ENCODE peak calls at places on chromosomes 3 and 15, in ten cellular contexts. One of them, this sample, is unnamed.

GRCh38 chr15:60772395-60773120 is 293.6 kb upstream of the ICE2 start:
- DNase-seq in NCI-H460: no peak
- DNase-seq in mucosa of gallbladder: no peak
- DNase-seq in hypothalamus: no peak
- DNase-seq in memory B cell: no peak
- DNase-seq in HFF-Myc: no peak
- DNase-seq in NCI-H1105 treated with DMSO at 0.1 percent for 48 hours: no peak
- DNase-seq in HL-60: no peak
- DNase-seq in tibial artery: no peak
- DNase-seq in lower lobe of right lung: no peak
- DNase-seq in this sample: no peak

GRCh38 chr3:31729082-31729481 is 196.4 kb downstream of the STT3B start:
- DNase-seq in NCI-H460: no peak
- DNase-seq in HL-60: no peak
- DNase-seq in hypothalamus: no peak
- DNase-seq in memory B cell: no peak
- DNase-seq in tibial artery: no peak
- DNase-seq in HFF-Myc: no peak
- DNase-seq in lower lobe of right lung: no peak
- DNase-seq in NCI-H1105 treated with DMSO at 0.1 percent for 48 hours: no peak
- DNase-seq in mucosa of gallbladder: no peak
- DNase-seq in this sample: no peak

GRCh38 chr3:55191911-55192787 is 264.3 kb upstream of the LRTM1 start:
- DNase-seq in hypothalamus: no peak
- DNase-seq in NCI-H460: no peak
- DNase-seq in HL-60: no peak
- DNase-seq in HFF-Myc: peak
- DNase-seq in mucosa of gallbladder: no peak
- DNase-seq in memory B cell: no peak
- DNase-seq in NCI-H1105 treated with DMSO at 0.1 percent for 48 hours: no peak
- DNase-seq in tibial artery: no peak
- DNase-seq in lower lobe of right lung: no peak
- DNase-seq in this sample: no peak

GRCh38 chr3:25652921-25653320 is 11.8 kb downstream of the TOP2B start:
- DNase-seq in NCI-H1105 treated with DMSO at 0.1 percent for 48 hours: no peak
- DNase-seq in memory B cell: no peak
- DNase-seq in NCI-H460: no peak
- DNase-seq in lower lobe of right lung: no peak
- DNase-seq in hypothalamus: no peak
- DNase-seq in mucosa of gallbladder: no peak
- DNase-seq in tibial artery: no peak
- DNase-seq in HFF-Myc: no peak
- DNase-seq in HL-60: no peak
- DNase-seq in this sample: no peak

GRCh38 chr15:42154576-42155355 is 1.7 kb downstream of the PLA2G4F start:
- DNase-seq in tibial artery: no peak
- DNase-seq in hypothalamus: no peak
- DNase-seq in NCI-H1105 treated with DMSO at 0.1 percent for 48 hours: no peak
- DNase-seq in memory B cell: no peak
- DNase-seq in lower lobe of right lung: no peak
- DNase-seq in NCI-H460: no peak
- DNase-seq in mucosa of gallbladder: no peak
- DNase-seq in HL-60: no peak
- DNase-seq in HFF-Myc: no peak
- DNase-seq in this sample: no peak

GRCh38 chr3:40398346-40398745 is 11.4 kb downstream of the ENTPD3 start:
- DNase-seq in lower lobe of right lung: no peak
- DNase-seq in HFF-Myc: no peak
- DNase-seq in HL-60: no peak
- DNase-seq in hypothalamus: no peak
- DNase-seq in NCI-H1105 treated with DMSO at 0.1 percent for 48 hours: no peak
- DNase-seq in memory B cell: no peak
- DNase-seq in tibial artery: no peak
- DNase-seq in mucosa of gallbladder: no peak
- DNase-seq in NCI-H460: no peak
- DNase-seq in this sample: peak

GRCh38 chr3:150681037-150681436 is 22.7 kb downstream of the ERICH6 start:
- DNase-seq in NCI-H460: no peak
- DNase-seq in NCI-H1105 treated with DMSO at 0.1 percent for 48 hours: no peak
- DNase-seq in lower lobe of right lung: no peak
- DNase-seq in tibial artery: no peak
- DNase-seq in memory B cell: no peak
- DNase-seq in HFF-Myc: no peak
- DNase-seq in mucosa of gallbladder: no peak
- DNase-seq in hypothalamus: no peak
- DNase-seq in HL-60: no peak
- DNase-seq in this sample: no peak

GRCh38 chr3:72391659-72392058 is 456.6 kb downstream of the SHQ1 start:
- DNase-seq in lower lobe of right lung: no peak
- DNase-seq in HL-60: no peak
- DNase-seq in mucosa of gallbladder: no peak
- DNase-seq in NCI-H1105 treated with DMSO at 0.1 percent for 48 hours: no peak
- DNase-seq in tibial artery: no peak
- DNase-seq in hypothalamus: no peak
- DNase-seq in NCI-H460: no peak
- DNase-seq in memory B cell: no peak
- DNase-seq in HFF-Myc: no peak
- DNase-seq in this sample: peak

GRCh38 chr3:11749486-11749885 is 97.2 kb downstream of the TAMM41 start:
- DNase-seq in HL-60: no peak
- DNase-seq in memory B cell: no peak
- DNase-seq in NCI-H1105 treated with DMSO at 0.1 percent for 48 hours: no peak
- DNase-seq in hypothalamus: no peak
- DNase-seq in tibial artery: no peak
- DNase-seq in NCI-H460: no peak
- DNase-seq in HFF-Myc: peak
- DNase-seq in lower lobe of right lung: no peak
- DNase-seq in mucosa of gallbladder: no peak
- DNase-seq in this sample: no peak

GRCh38 chr3:195035345-195036202 is 235.4 kb downstream of the XXYLT1 start:
- DNase-seq in hypothalamus: no peak
- DNase-seq in HL-60: no peak
- DNase-seq in NCI-H1105 treated with DMSO at 0.1 percent for 48 hours: no peak
- DNase-seq in lower lobe of right lung: no peak
- DNase-seq in NCI-H460: no peak
- DNase-seq in memory B cell: no peak
- DNase-seq in tibial artery: no peak
- DNase-seq in HFF-Myc: no peak
- DNase-seq in mucosa of gallbladder: no peak
- DNase-seq in this sample: no peak

GRCh38 chr3:4508048-4508981 is 15.2 kb downstream of the ITPR1 start:
- DNase-seq in tibial artery: no peak
- DNase-seq in lower lobe of right lung: no peak
- DNase-seq in memory B cell: no peak
- DNase-seq in hypothalamus: no peak
- DNase-seq in HL-60: no peak
- DNase-seq in NCI-H460: no peak
- DNase-seq in NCI-H1105 treated with DMSO at 0.1 percent for 48 hours: no peak
- DNase-seq in mucosa of gallbladder: no peak
- DNase-seq in HFF-Myc: no peak
- DNase-seq in this sample: no peak

GRCh38 chr15:48021336-48022086 is 99.3 kb upstream of the SLC24A5 start:
- DNase-seq in NCI-H1105 treated with DMSO at 0.1 percent for 48 hours: no peak
- DNase-seq in mucosa of gallbladder: no peak
- DNase-seq in hypothalamus: no peak
- DNase-seq in memory B cell: no peak
- DNase-seq in lower lobe of right lung: no peak
- DNase-seq in HL-60: no peak
- DNase-seq in tibial artery: no peak
- DNase-seq in NCI-H460: no peak
- DNase-seq in HFF-Myc: no peak
- DNase-seq in this sample: no peak

GRCh38 chr3:28326458-28326926 is 22.0 kb upstream of the ZCWPW2 start:
- DNase-seq in HL-60: peak
- DNase-seq in NCI-H460: peak
- DNase-seq in tibial artery: no peak
- DNase-seq in mucosa of gallbladder: no peak
- DNase-seq in hypothalamus: no peak
- DNase-seq in NCI-H1105 treated with DMSO at 0.1 percent for 48 hours: no peak
- DNase-seq in memory B cell: no peak
- DNase-seq in HFF-Myc: no peak
- DNase-seq in lower lobe of right lung: no peak
- DNase-seq in this sample: no peak

GRCh38 chr3:156674911-156675743 is 737 bp downstream of the TIPARP start:
- DNase-seq in memory B cell: peak
- DNase-seq in NCI-H460: no peak
- DNase-seq in NCI-H1105 treated with DMSO at 0.1 percent for 48 hours: peak
- DNase-seq in hypothalamus: peak
- DNase-seq in HL-60: peak
- DNase-seq in tibial artery: peak
- DNase-seq in lower lobe of right lung: peak
- DNase-seq in mucosa of gallbladder: peak
- DNase-seq in HFF-Myc: no peak
- DNase-seq in this sample: peak

GRCh38 chr3:153595186-153595815 is 433.3 kb downstream of the RAP2B start:
- DNase-seq in lower lobe of right lung: no peak
- DNase-seq in NCI-H1105 treated with DMSO at 0.1 percent for 48 hours: peak
- DNase-seq in tibial artery: no peak
- DNase-seq in hypothalamus: no peak
- DNase-seq in HFF-Myc: no peak
- DNase-seq in memory B cell: no peak
- DNase-seq in HL-60: peak
- DNase-seq in NCI-H460: peak
- DNase-seq in mucosa of gallbladder: no peak
- DNase-seq in this sample: peak

GRCh38 chr15:95874625-95875024 is 455.9 kb upstream of the NR2F2 start:
- DNase-seq in NCI-H1105 treated with DMSO at 0.1 percent for 48 hours: no peak
- DNase-seq in NCI-H460: no peak
- DNase-seq in hypothalamus: no peak
- DNase-seq in memory B cell: no peak
- DNase-seq in HFF-Myc: no peak
- DNase-seq in lower lobe of right lung: no peak
- DNase-seq in tibial artery: no peak
- DNase-seq in mucosa of gallbladder: no peak
- DNase-seq in HL-60: no peak
- DNase-seq in this sample: no peak

GRCh38 chr3:127773752-127774395 is 48.4 kb downstream of the MGLL start:
- DNase-seq in NCI-H1105 treated with DMSO at 0.1 percent for 48 hours: no peak
- DNase-seq in lower lobe of right lung: no peak
- DNase-seq in tibial artery: no peak
- DNase-seq in hypothalamus: no peak
- DNase-seq in HFF-Myc: no peak
- DNase-seq in HL-60: no peak
- DNase-seq in NCI-H460: no peak
- DNase-seq in memory B cell: no peak
- DNase-seq in mucosa of gallbladder: no peak
- DNase-seq in this sample: no peak

GRCh38 chr3:124935794-124936542 is 1.4 kb upstream of the MUC13 start:
- DNase-seq in tibial artery: no peak
- DNase-seq in HL-60: no peak
- DNase-seq in hypothalamus: no peak
- DNase-seq in lower lobe of right lung: no peak
- DNase-seq in HFF-Myc: no peak
- DNase-seq in NCI-H460: no peak
- DNase-seq in memory B cell: no peak
- DNase-seq in mucosa of gallbladder: no peak
- DNase-seq in NCI-H1105 treated with DMSO at 0.1 percent for 48 hours: no peak
- DNase-seq in this sample: no peak

GRCh38 chr15:57555270-57555669 is 36.4 kb upstream of the MYZAP start:
- DNase-seq in NCI-H460: no peak
- DNase-seq in HL-60: no peak
- DNase-seq in hypothalamus: no peak
- DNase-seq in NCI-H1105 treated with DMSO at 0.1 percent for 48 hours: no peak
- DNase-seq in mucosa of gallbladder: no peak
- DNase-seq in memory B cell: no peak
- DNase-seq in HFF-Myc: peak
- DNase-seq in tibial artery: no peak
- DNase-seq in lower lobe of right lung: no peak
- DNase-seq in this sample: no peak

GRCh38 chr3:183350164-183350563 is 78.3 kb downstream of the MCF2L2 start:
- DNase-seq in HFF-Myc: no peak
- DNase-seq in hypothalamus: no peak
- DNase-seq in tibial artery: no peak
- DNase-seq in NCI-H1105 treated with DMSO at 0.1 percent for 48 hours: no peak
- DNase-seq in HL-60: no peak
- DNase-seq in lower lobe of right lung: no peak
- DNase-seq in NCI-H460: no peak
- DNase-seq in mucosa of gallbladder: no peak
- DNase-seq in memory B cell: no peak
- DNase-seq in this sample: no peak

GRCh38 chr3:46883252-46884185 is 6.0 kb downstream of the PTH1R start:
- DNase-seq in hypothalamus: no peak
- DNase-seq in tibial artery: no peak
- DNase-seq in NCI-H1105 treated with DMSO at 0.1 percent for 48 hours: no peak
- DNase-seq in HFF-Myc: no peak
- DNase-seq in HL-60: no peak
- DNase-seq in mucosa of gallbladder: no peak
- DNase-seq in memory B cell: no peak
- DNase-seq in lower lobe of right lung: no peak
- DNase-seq in NCI-H460: no peak
- DNase-seq in this sample: peak

GRCh38 chr15:70238917-70239316 is 141.2 kb upstream of the TLE3 start:
- DNase-seq in lower lobe of right lung: no peak
- DNase-seq in memory B cell: no peak
- DNase-seq in HL-60: no peak
- DNase-seq in NCI-H460: no peak
- DNase-seq in HFF-Myc: no peak
- DNase-seq in NCI-H1105 treated with DMSO at 0.1 percent for 48 hours: no peak
- DNase-seq in mucosa of gallbladder: no peak
- DNase-seq in tibial artery: no peak
- DNase-seq in hypothalamus: no peak
- DNase-seq in this sample: no peak

GRCh38 chr3:185353823-185354614 is 8.9 kb upstream of the MAP3K13 start:
- DNase-seq in HFF-Myc: peak
- DNase-seq in memory B cell: peak
- DNase-seq in lower lobe of right lung: peak
- DNase-seq in NCI-H1105 treated with DMSO at 0.1 percent for 48 hours: peak
- DNase-seq in tibial artery: peak
- DNase-seq in NCI-H460: peak
- DNase-seq in mucosa of gallbladder: peak
- DNase-seq in HL-60: peak
- DNase-seq in hypothalamus: peak
- DNase-seq in this sample: peak

GRCh38 chr3:131849640-131850039 is 185.2 kb downstream of the CPNE4 start:
- DNase-seq in NCI-H1105 treated with DMSO at 0.1 percent for 48 hours: no peak
- DNase-seq in memory B cell: no peak
- DNase-seq in NCI-H460: no peak
- DNase-seq in HL-60: no peak
- DNase-seq in tibial artery: no peak
- DNase-seq in hypothalamus: no peak
- DNase-seq in mucosa of gallbladder: no peak
- DNase-seq in HFF-Myc: no peak
- DNase-seq in lower lobe of right lung: no peak
- DNase-seq in this sample: no peak

GRCh38 chr3:184334470-184335158 is 2.8 kb upstream of the FAM131A start:
- DNase-seq in lower lobe of right lung: no peak
- DNase-seq in hypothalamus: no peak
- DNase-seq in memory B cell: no peak
- DNase-seq in NCI-H460: no peak
- DNase-seq in NCI-H1105 treated with DMSO at 0.1 percent for 48 hours: no peak
- DNase-seq in mucosa of gallbladder: no peak
- DNase-seq in tibial artery: no peak
- DNase-seq in HL-60: no peak
- DNase-seq in HFF-Myc: no peak
- DNase-seq in this sample: no peak

GRCh38 chr15:59812889-59813288 is 123.8 kb upstream of the BNIP2 start:
- DNase-seq in HL-60: no peak
- DNase-seq in mucosa of gallbladder: no peak
- DNase-seq in tibial artery: no peak
- DNase-seq in memory B cell: no peak
- DNase-seq in HFF-Myc: no peak
- DNase-seq in lower lobe of right lung: no peak
- DNase-seq in NCI-H1105 treated with DMSO at 0.1 percent for 48 hours: no peak
- DNase-seq in hypothalamus: no peak
- DNase-seq in NCI-H460: no peak
- DNase-seq in this sample: no peak

GRCh38 chr3:175728566-175728965 is 869.4 kb downstream of the NAALADL2 start:
- DNase-seq in memory B cell: no peak
- DNase-seq in NCI-H1105 treated with DMSO at 0.1 percent for 48 hours: no peak
- DNase-seq in mucosa of gallbladder: no peak
- DNase-seq in tibial artery: no peak
- DNase-seq in HL-60: no peak
- DNase-seq in HFF-Myc: no peak
- DNase-seq in NCI-H460: no peak
- DNase-seq in lower lobe of right lung: no peak
- DNase-seq in hypothalamus: no peak
- DNase-seq in this sample: no peak

This sample was measured in cardiac muscle cell.